ENCODE peak calls at places on chromosomes 16 and 17, in ten cellular contexts. Z, V, L, I, C, O, E, G, U and X are unnamed samples.

GRCh38 chr16:71537643-71538042 is 11.4 kb downstream of the CHST4 start:
- DNase-seq in C (peak; percentile 50), Z (peak; percentile 21), V (peak; percentile 52), G (peak; percentile 41), I (no peak), E (peak; percentile 25), L (peak; percentile 29), U (peak; percentile 37), O (no peak), X (peak; percentile 56)

GRCh38 chr16:11212819-11213196 is 43.2 kb downstream of the SOCS1 start:
- DNase-seq in C (no peak), E (no peak), V (no peak), U (no peak), Z (no peak), I (no peak), O (no peak), G (no peak), L (peak; percentile 59), X (no peak)

GRCh38 chr16:83137326-83137770 is 510.6 kb downstream of the CDH13 start:
- DNase-seq in L (no peak), O (peak; percentile 38), C (no peak), V (peak; percentile 79), Z (no peak), G (peak; percentile 83), I (no peak), E (peak; percentile 87), U (peak; percentile 59), X (peak; percentile 80)

GRCh38 chr17:71633391-71633849 is 487.4 kb upstream of the SOX9 start:
- DNase-seq in L (no peak), G (peak; percentile 92), U (peak; percentile 22), V (peak; percentile 25), C (peak; percentile 59), I (no peak), O (no peak), E (peak; percentile 87), Z (no peak), X (peak; percentile 71)

GRCh38 chr16:64545769-64546168 is 576.1 kb downstream of the CDH11 start:
- DNase-seq in V (no peak), L (no peak), E (no peak), O (no peak), C (no peak), G (no peak), Z (no peak), U (no peak), I (no peak), X (no peak)

GRCh38 chr16:3180445-3180878 is 7.5 kb upstream of the OR1F1 start:
- DNase-seq in V (no peak), E (no peak), Z (no peak), C (no peak), G (no peak), L (no peak), U (no peak), O (no peak), I (no peak), X (no peak)

GRCh38 chr17:21318439-21318838 is 33.9 kb downstream of the MAP2K3 start:
- DNase-seq in O (peak; percentile 37), V (no peak), I (no peak), U (no peak), C (no peak), L (no peak), Z (no peak), E (no peak), G (no peak), X (no peak)

GRCh38 chr17:28426081-28426519 is 20.1 kb upstream of the SLC46A1 start:
- DNase-seq in G (no peak), C (no peak), U (no peak), Z (no peak), I (no peak), L (no peak), E (no peak), O (no peak), V (peak; percentile 7), X (no peak)

DNA sequence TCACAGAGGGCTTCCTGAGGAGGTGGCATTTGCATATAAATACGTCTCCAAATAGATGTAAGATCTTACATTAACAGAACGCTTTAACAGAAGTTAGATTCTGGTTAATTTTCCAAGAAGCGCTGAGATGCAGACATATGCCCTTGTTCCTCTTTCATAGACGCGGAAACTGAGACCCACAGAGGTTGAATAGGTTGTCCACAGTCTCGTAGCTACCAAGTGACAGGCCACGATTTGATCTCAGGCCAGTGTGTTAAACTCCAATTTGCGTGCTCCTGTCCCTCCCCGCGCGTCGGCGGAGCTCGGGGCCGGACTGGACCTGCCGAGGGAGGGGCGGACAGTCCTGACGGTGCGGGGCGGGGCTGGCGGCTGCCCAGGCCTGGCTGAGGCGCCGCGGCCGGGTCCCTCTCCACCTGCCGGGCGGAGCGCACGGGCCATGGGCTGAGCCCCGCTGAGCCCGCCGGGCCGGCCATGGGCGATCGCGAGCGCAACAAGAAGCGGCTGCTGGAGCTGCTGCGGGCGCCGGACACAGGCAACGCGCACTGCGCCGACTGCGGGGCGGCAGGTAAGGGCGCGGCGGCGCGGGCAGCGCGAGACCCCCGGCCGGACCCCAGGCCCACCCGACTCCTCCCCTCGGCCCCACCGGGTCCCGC is at the start of gene ADAP2:
- DNase-seq in G (no peak), Z (no peak), L (peak; percentile 40), C (peak; percentile 19), V (no peak), I (no peak), U (no peak), E (no peak), O (peak; percentile 37), X (no peak)
- H3K4me3 ChIP-seq in G (peak within 1 kb of the TSS; percentile 1), Z (peak within 1 kb of the TSS; percentile 51), L (peak within 1 kb of the TSS; percentile 52), C (peak within 1 kb of the TSS; percentile 53), V (peak within 1 kb of the TSS; percentile 30), I (peak within 1 kb of the TSS; percentile 53), U (peak within 1 kb of the TSS; percentile 42), E (peak within 1 kb of the TSS; percentile 18), O (peak within 1 kb of the TSS; percentile 27), X (peak within 1 kb of the TSS; percentile 30)

GRCh38 chr17:10807704-10808128 is 3.8 kb upstream of the TMEM238L start:
- DNase-seq in E (no peak), Z (no peak), I (no peak), G (no peak), C (no peak), O (no peak), V (no peak), U (no peak), L (no peak), X (no peak)

GRCh38 chr17:10812674-10813073 is 8.8 kb upstream of the TMEM238L start:
- DNase-seq in E (no peak), Z (no peak), U (no peak), G (no peak), O (no peak), L (no peak), C (no peak), V (no peak), I (no peak), X (no peak)

GRCh38 chr17:10806863-10807262 is 3.0 kb upstream of the TMEM238L start:
- DNase-seq in I (no peak), O (no peak), V (no peak), L (no peak), Z (no peak), G (no peak), E (no peak), U (no peak), C (no peak), X (no peak)

GRCh38 chr17:10805911-10806310 is 2.0 kb upstream of the TMEM238L start:
- DNase-seq in L (no peak), E (no peak), C (no peak), Z (no peak), O (no peak), U (no peak), I (no peak), G (no peak), V (no peak), X (no peak)

GRCh38 chr17:10809605-10810004 is 5.7 kb upstream of the TMEM238L start:
- DNase-seq in I (no peak), G (no peak), L (no peak), E (no peak), O (no peak), C (no peak), U (no peak), Z (no peak), V (no peak), X (no peak)
- H3K4me3 ChIP-seq in I (no peak overlapping the region), G (no peak overlapping the region), L (no peak overlapping the region), E (no peak overlapping the region), O (no peak overlapping the region), C (no peak overlapping the region), U (no peak overlapping the region), Z (no peak overlapping the region), V (no peak overlapping the region), X (no peak overlapping the region)

GRCh38 chr17:74443516-74444296 is 11.8 kb downstream of the GPRC5C start:
- DNase-seq in I (no peak), L (no peak), U (no peak), V (no peak), O (peak; percentile 43), E (no peak), Z (no peak), G (no peak), C (no peak), X (no peak)

GRCh38 chr17:74444406-74444805 is 12.5 kb downstream of the GPRC5C start:
- DNase-seq in V (peak; percentile 84), U (no peak), I (peak; percentile 84), G (no peak), L (no peak), O (peak; percentile 87), E (no peak), Z (no peak), C (no peak), X (peak; percentile 38)

GRCh38 chr17:74441537-74441936 is 9.6 kb downstream of the GPRC5C start:
- DNase-seq in G (no peak), V (no peak), I (no peak), Z (no peak), E (no peak), C (no peak), L (no peak), U (no peak), O (no peak), X (no peak)

GRCh38 chr17:74442291-74442669 is 10.4 kb downstream of the GPRC5C start:
- DNase-seq in V (no peak), I (no peak), G (no peak), U (no peak), O (no peak), C (no peak), E (no peak), L (no peak), Z (no peak), X (no peak)

DNA sequence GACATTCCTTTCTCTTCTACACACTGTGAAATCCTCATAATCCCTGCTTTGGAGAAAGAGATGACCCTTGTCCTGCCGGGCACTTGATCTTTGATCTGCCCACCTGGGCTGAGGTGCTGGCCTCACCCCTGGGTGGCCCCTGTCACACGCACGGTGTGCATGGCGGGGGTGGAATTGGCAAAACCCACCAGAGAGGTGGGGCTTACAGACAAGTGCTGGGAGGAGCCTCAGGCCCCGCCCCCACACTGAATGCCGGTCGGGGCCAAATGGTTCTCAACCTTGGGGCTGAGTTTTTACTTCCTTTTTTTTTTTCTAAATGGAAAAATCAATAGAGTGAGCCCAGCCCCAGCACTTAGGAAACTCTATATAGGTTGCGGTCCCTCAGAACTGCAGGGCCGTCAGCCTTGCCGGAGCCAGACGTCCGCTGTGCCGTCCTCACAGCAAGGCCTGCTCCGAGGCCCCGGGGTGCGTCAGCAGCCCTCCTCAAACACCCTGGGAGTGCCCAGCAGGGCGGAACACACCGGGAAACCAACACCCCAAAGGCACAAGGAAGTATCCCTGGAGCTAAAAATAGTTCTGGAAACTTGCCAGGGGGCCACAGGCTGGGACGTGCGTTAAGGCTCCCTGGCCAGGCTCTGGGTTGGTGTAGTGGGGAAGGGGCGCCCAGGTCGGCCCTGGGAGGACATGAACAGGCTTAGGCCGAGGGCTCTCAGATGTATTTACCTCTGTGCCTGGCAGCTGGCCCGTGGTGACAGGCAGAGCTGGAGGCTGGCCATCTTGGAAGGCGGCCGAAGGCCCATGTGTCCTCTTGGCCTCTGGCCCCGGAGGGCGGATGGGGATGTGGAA is 11.0 kb downstream of the GPRC5C start:
- DNase-seq in E (no peak), C (peak; percentile 89), I (peak; percentile 79), O (peak; percentile 94), V (peak; percentile 86), L (peak; percentile 44), G (no peak), U (peak; percentile 22), Z (no peak), X (peak; percentile 63)
- H3K4me3 ChIP-seq in E (no peak overlapping the region), C (peak overlapping the region; percentile 39), I (peak overlapping the region; percentile 57), O (no peak overlapping the region), V (no peak overlapping the region), L (no peak overlapping the region), G (no peak overlapping the region), U (no peak overlapping the region), Z (no peak overlapping the region), X (no peak overlapping the region)

GRCh38 chr17:74737299-74738050 is 419 bp downstream of the RAB37 start:
- DNase-seq in V (peak; percentile 48), U (no peak), E (no peak), I (no peak), L (peak; percentile 52), O (no peak), C (peak; percentile 59), G (no peak), Z (no peak), X (peak; percentile 52)
- H3K4me3 ChIP-seq in V (no peak overlapping the region), U (no peak overlapping the region), E (no peak overlapping the region), I (peak overlapping the region; percentile 39), L (peak overlapping the region; percentile 49), O (peak overlapping the region; percentile 26), C (peak overlapping the region; percentile 69), G (no peak overlapping the region), Z (peak overlapping the region; percentile 51), X (no peak overlapping the region)